ENCODE peak calls at places on chromosomes 2 and 18, in seven cellular contexts. A, X, O, I, J, M and D are unnamed samples.

GRCh38 chr2:146874260-146874658 is 970.6 kb upstream of the ACVR2A start:
- DNase-seq in A (no peak), X (no peak), O (peak; percentile 46), I (no peak), J (peak; percentile 95), M (no peak), D (no peak)

GRCh38 chr2:163657257-163657656 is 78.6 kb downstream of the FIGN start:
- DNase-seq in A (no peak), X (no peak), O (no peak), I (no peak), J (peak; percentile 55), M (no peak), D (no peak)

GRCh38 chr2:148524519-148524919 is 120.0 kb upstream of the EPC2 start:
- DNase-seq in A (peak; percentile 93), X (no peak), O (no peak), I (peak; percentile 31), J (no peak), M (no peak), D (no peak)

GRCh38 chr2:200476836-200477235 is 33.0 kb downstream of the KCTD18 start:
- DNase-seq in A (no peak), X (no peak), O (no peak), I (no peak), J (no peak), M (no peak), D (no peak)

GRCh38 chr2:17879137-17879912 is 858 bp downstream of the KCNS3 start:
- DNase-seq in A (no peak), X (peak; percentile 57), O (peak; percentile 85), I (no peak), J (peak; percentile 81), M (no peak), D (no peak)

GRCh38 chr2:239106314-239106908 is 258.5 kb downstream of the TWIST2 start:
- DNase-seq in A (peak; percentile 13), X (peak; percentile 94), O (peak; percentile 88), I (peak; percentile 41), J (peak; percentile 57), M (no peak), D (no peak)

GRCh38 chr2:228548230-228548629 is 366.7 kb upstream of the SPHKAP start:
- DNase-seq in A (no peak), X (no peak), O (peak; percentile 59), I (no peak), J (peak; percentile 6), M (no peak), D (no peak)

GRCh38 chr2:54483426-54483825 is 27.3 kb downstream of the SPTBN1 start:
- DNase-seq in A (no peak), X (no peak), O (peak; percentile 81), I (no peak), J (peak; percentile 37), M (no peak), D (no peak)

GRCh38 chr2:70732736-70733427 is 35.1 kb downstream of the ADD2 start:
- DNase-seq in A (no peak), X (no peak), O (no peak), I (no peak), J (no peak), M (no peak), D (no peak)

GRCh38 chr2:96860065-96861029 is 2.5 kb upstream of the ANKRD39 start:
- DNase-seq in A (peak; percentile 69), X (no peak), O (no peak), I (no peak), J (no peak), M (no peak), D (no peak)

GRCh38 chr2:176662771-176663170 is 393.5 kb downstream of the MTX2 start:
- DNase-seq in A (no peak), X (no peak), O (no peak), I (no peak), J (no peak), M (no peak), D (no peak)

GRCh38 chr2:50849205-50849604 is 182.7 kb downstream of the NRXN1 start:
- DNase-seq in A (no peak), X (no peak), O (no peak), I (no peak), J (no peak), M (no peak), D (no peak)

GRCh38 chr2:100875516-100876230 is 55.7 kb downstream of the NPAS2 start:
- DNase-seq in A (no peak), X (peak; percentile 28), O (no peak), I (no peak), J (peak; percentile 66), M (no peak), D (no peak)

GRCh38 chr2:242060212-242060835 is 190.8 kb downstream of the RTP5 start:
- DNase-seq in A (no peak), X (no peak), O (peak; percentile 92), I (no peak), J (peak; percentile 83), M (no peak), D (peak; percentile 13)

GRCh38 chr18:67589325-67589724 is 72.8 kb upstream of the DSEL start:
- DNase-seq in A (no peak), X (no peak), O (peak; percentile 10), I (no peak), J (peak; percentile 56), M (no peak), D (no peak)

GRCh38 chr2:133576714-133577113 is 8.5 kb upstream of the NCKAP5 start:
- DNase-seq in A (no peak), X (no peak), O (no peak), I (no peak), J (peak; percentile 4), M (no peak), D (no peak)

GRCh38 chr2:149040451-149040850 is 2.0 kb downstream of the LYPD6B start:
- DNase-seq in A (peak; percentile 63), X (no peak), O (peak; percentile 41), I (peak; percentile 90), J (peak; percentile 59), M (no peak), D (no peak)

GRCh38 chr2:215793747-215794595 is 219.4 kb downstream of the MREG start:
- DNase-seq in A (peak; percentile 24), X (peak; percentile 62), O (peak; percentile 96), I (peak; percentile 37), J (peak; percentile 92), M (peak; percentile 77), D (no peak)

GRCh38 chr2:109636290-109636675 is 22.1 kb downstream of the SOWAHC start:
- DNase-seq in A (no peak), X (no peak), O (peak; percentile 66), I (no peak), J (peak; percentile 39), M (no peak), D (no peak)

GRCh38 chr2:174439950-174440349 is 44.4 kb downstream of the SCRN3 start:
- DNase-seq in A (no peak), X (no peak), O (no peak), I (no peak), J (no peak), M (no peak), D (no peak)

GRCh38 chr2:108492364-108492763 is 41.9 kb upstream of the LIMS1 start:
- DNase-seq in A (no peak), X (no peak), O (peak; percentile 87), I (no peak), J (peak; percentile 95), M (no peak), D (no peak)

GRCh38 chr2:26722911-26723310 is 30.4 kb downstream of the KCNK3 start:
- DNase-seq in A (no peak), X (no peak), O (no peak), I (no peak), J (no peak), M (no peak), D (no peak)

GRCh38 chr2:61626827-61627226 is 88.7 kb upstream of the XPO1 start:
- DNase-seq in A (no peak), X (no peak), O (no peak), I (no peak), J (no peak), M (no peak), D (no peak)

GRCh38 chr2:85385746-85386145 is 24.4 kb downstream of the CAPG start:
- DNase-seq in A (no peak), X (no peak), O (no peak), I (no peak), J (no peak), M (no peak), D (no peak)

GRCh38 chr2:28635251-28635650 is 116.4 kb upstream of the PPP1CB start:
- DNase-seq in A (no peak), X (no peak), O (no peak), I (no peak), J (no peak), M (no peak), D (no peak)

GRCh38 chr2:54634012-54634411 is 89.5 kb upstream of the EML6 start:
- DNase-seq in A (no peak), X (no peak), O (no peak), I (peak; percentile 24), J (no peak), M (no peak), D (no peak)

GRCh38 chr2:79638410-79638809 is 125.6 kb downstream of the CTNNA2 start:
- DNase-seq in A (no peak), X (no peak), O (no peak), I (no peak), J (no peak), M (no peak), D (no peak)

GRCh38 chr2:235433860-235434259 is 60.0 kb upstream of the AGAP1 start:
- DNase-seq in A (no peak), X (peak; percentile 84), O (peak; percentile 67), I (no peak), J (no peak), M (no peak), D (no peak)

GRCh38 chr18:25832008-25832604 is 258.3 kb downstream of the SS18 start:
- DNase-seq in A (no peak), X (peak; percentile 74), O (peak; percentile 81), I (peak; percentile 47), J (peak; percentile 37), M (no peak), D (no peak)

GRCh38 chr2:44546469-44547127 is 184.9 kb downstream of the CAMKMT start:
- DNase-seq in A (no peak), X (no peak), O (no peak), I (peak; percentile 9), J (no peak), M (no peak), D (no peak)